ENCODE peak calls at places on chromosomes 5 and 9, in ten cellular contexts. One of them, this sample, is unnamed. For H3K27me3, the result is how much of the 10 kb centered on the place peaks cover.

GRCh38 chr5:16600949-16601348 is 15.8 kb downstream of the RETREG1 start:
- DNase-seq in tibial artery: no peak
- DNase-seq in hepatocyte: no peak
- DNase-seq in Karpas-422: peak
- DNase-seq in BJ: no peak
- DNase-seq in stomach: no peak
- DNase-seq in right cardiac atrium: no peak
- DNase-seq in body of pancreas: no peak
- DNase-seq in cardiac muscle cell: no peak
- DNase-seq in adrenal gland: no peak
- DNase-seq in this sample: no peak

GRCh38 chr9:70049236-70049635 is 5.6 kb downstream of the MAMDC2 start:
- DNase-seq in Karpas-422: no peak
- DNase-seq in BJ: no peak
- DNase-seq in hepatocyte: peak
- DNase-seq in right cardiac atrium: peak
- DNase-seq in cardiac muscle cell: no peak
- DNase-seq in body of pancreas: peak
- DNase-seq in tibial artery: peak
- DNase-seq in adrenal gland: peak
- DNase-seq in stomach: peak
- DNase-seq in this sample: no peak

GRCh38 chr5:172140866-172141265 is 47.2 kb downstream of the STK10 start:
- DNase-seq in body of pancreas: no peak
- DNase-seq in tibial artery: no peak
- DNase-seq in cardiac muscle cell: no peak
- DNase-seq in hepatocyte: no peak
- DNase-seq in BJ: no peak
- DNase-seq in adrenal gland: no peak
- DNase-seq in stomach: no peak
- DNase-seq in right cardiac atrium: no peak
- DNase-seq in Karpas-422: no peak
- DNase-seq in this sample: no peak

GRCh38 chr9:120435066-120435465 is 144.9 kb downstream of the CDK5RAP2 start:
- DNase-seq in cardiac muscle cell: no peak
- DNase-seq in Karpas-422: no peak
- DNase-seq in stomach: no peak
- DNase-seq in hepatocyte: no peak
- DNase-seq in body of pancreas: no peak
- DNase-seq in adrenal gland: no peak
- DNase-seq in BJ: no peak
- DNase-seq in right cardiac atrium: no peak
- DNase-seq in tibial artery: no peak
- DNase-seq in this sample: no peak

GRCh38 chr9:68797116-68797515 is 92.1 kb downstream of the PIP5K1B start:
- DNase-seq in stomach: no peak
- DNase-seq in right cardiac atrium: no peak
- DNase-seq in body of pancreas: no peak
- DNase-seq in Karpas-422: no peak
- DNase-seq in adrenal gland: no peak
- DNase-seq in cardiac muscle cell: no peak
- DNase-seq in BJ: no peak
- DNase-seq in tibial artery: no peak
- DNase-seq in hepatocyte: no peak
- DNase-seq in this sample: no peak

GRCh38 chr5:14417232-14417730 is 164.3 kb upstream of the OTULINL start:
- DNase-seq in body of pancreas: no peak
- DNase-seq in right cardiac atrium: peak
- DNase-seq in hepatocyte: no peak
- DNase-seq in tibial artery: no peak
- DNase-seq in adrenal gland: no peak
- DNase-seq in cardiac muscle cell: peak
- DNase-seq in stomach: no peak
- DNase-seq in BJ: no peak
- DNase-seq in Karpas-422: no peak
- DNase-seq in this sample: no peak

GRCh38 chr5:152844713-152845112 is 439.6 kb upstream of the NMUR2 start:
- DNase-seq in tibial artery: no peak
- DNase-seq in cardiac muscle cell: no peak
- DNase-seq in right cardiac atrium: no peak
- DNase-seq in adrenal gland: no peak
- DNase-seq in stomach: no peak
- DNase-seq in body of pancreas: no peak
- DNase-seq in Karpas-422: no peak
- DNase-seq in BJ: no peak
- DNase-seq in hepatocyte: no peak
- DNase-seq in this sample: no peak

GRCh38 chr5:51488803-51489642 is 105.8 kb downstream of the ISL1 start:
- DNase-seq in adrenal gland: no peak
- DNase-seq in hepatocyte: no peak
- DNase-seq in Karpas-422: no peak
- DNase-seq in BJ: no peak
- DNase-seq in body of pancreas: no peak
- DNase-seq in cardiac muscle cell: no peak
- DNase-seq in right cardiac atrium: no peak
- DNase-seq in tibial artery: no peak
- DNase-seq in stomach: no peak
- DNase-seq in this sample: no peak

GRCh38 chr9:3410461-3410860 is 115.3 kb downstream of the RFX3 start:
- DNase-seq in body of pancreas: no peak
- DNase-seq in tibial artery: no peak
- DNase-seq in Karpas-422: no peak
- DNase-seq in stomach: no peak
- DNase-seq in BJ: no peak
- DNase-seq in hepatocyte: no peak
- DNase-seq in right cardiac atrium: no peak
- DNase-seq in cardiac muscle cell: no peak
- DNase-seq in adrenal gland: no peak
- DNase-seq in this sample: no peak

GRCh38 chr9:98627291-98627690 is 81.4 kb downstream of the GABBR2 start:
- DNase-seq in adrenal gland: no peak
- DNase-seq in right cardiac atrium: no peak
- DNase-seq in BJ: no peak
- DNase-seq in body of pancreas: no peak
- DNase-seq in cardiac muscle cell: no peak
- DNase-seq in tibial artery: no peak
- DNase-seq in stomach: no peak
- DNase-seq in hepatocyte: no peak
- DNase-seq in Karpas-422: no peak
- DNase-seq in this sample: no peak

GRCh38 chr9:28956111-28956880 is 1383.0 kb upstream of the C9orf72 start:
- DNase-seq in Karpas-422: no peak
- DNase-seq in BJ: no peak
- DNase-seq in hepatocyte: no peak
- DNase-seq in tibial artery: no peak
- DNase-seq in body of pancreas: no peak
- DNase-seq in cardiac muscle cell: no peak
- DNase-seq in right cardiac atrium: no peak
- DNase-seq in adrenal gland: no peak
- DNase-seq in stomach: no peak
- DNase-seq in this sample: no peak

GRCh38 chr5:148913985-148914421 is 87.6 kb downstream of the ADRB2 start:
- DNase-seq in cardiac muscle cell: peak
- DNase-seq in adrenal gland: no peak
- DNase-seq in tibial artery: no peak
- DNase-seq in body of pancreas: no peak
- DNase-seq in BJ: peak
- DNase-seq in hepatocyte: no peak
- DNase-seq in stomach: no peak
- DNase-seq in right cardiac atrium: no peak
- DNase-seq in Karpas-422: no peak
- DNase-seq in this sample: no peak

GRCh38 chr5:83197326-83197725 is 120.0 kb downstream of the XRCC4 start:
- DNase-seq in BJ: no peak
- DNase-seq in Karpas-422: no peak
- DNase-seq in stomach: no peak
- DNase-seq in body of pancreas: no peak
- DNase-seq in cardiac muscle cell: no peak
- DNase-seq in tibial artery: no peak
- DNase-seq in right cardiac atrium: no peak
- DNase-seq in adrenal gland: no peak
- DNase-seq in hepatocyte: no peak
- DNase-seq in this sample: no peak

GRCh38 chr5:127572930-127573329 is 55.5 kb downstream of the PRRC1 start:
- DNase-seq in body of pancreas: no peak
- DNase-seq in right cardiac atrium: no peak
- DNase-seq in BJ: no peak
- DNase-seq in hepatocyte: no peak
- DNase-seq in Karpas-422: peak
- DNase-seq in stomach: no peak
- DNase-seq in tibial artery: no peak
- DNase-seq in adrenal gland: no peak
- DNase-seq in cardiac muscle cell: no peak
- DNase-seq in this sample: peak

GRCh38 chr9:35570709-35571108 is 34.4 kb upstream of the TESK1 start:
- DNase-seq in tibial artery: no peak
- DNase-seq in adrenal gland: no peak
- DNase-seq in right cardiac atrium: no peak
- DNase-seq in stomach: no peak
- DNase-seq in body of pancreas: no peak
- DNase-seq in Karpas-422: no peak
- DNase-seq in BJ: no peak
- DNase-seq in hepatocyte: no peak
- DNase-seq in cardiac muscle cell: no peak
- DNase-seq in this sample: no peak

GRCh38 chr9:113910036-113910639 is 34.0 kb downstream of the ZNF618 start:
- DNase-seq in stomach: peak
- DNase-seq in BJ: no peak
- DNase-seq in Karpas-422: no peak
- DNase-seq in hepatocyte: peak
- DNase-seq in adrenal gland: no peak
- DNase-seq in body of pancreas: peak
- DNase-seq in tibial artery: no peak
- DNase-seq in right cardiac atrium: no peak
- DNase-seq in cardiac muscle cell: no peak
- DNase-seq in this sample: no peak

GRCh38 chr5:1640276-1640898 is 116.6 kb upstream of the LPCAT1 start:
- DNase-seq in hepatocyte: no peak
- DNase-seq in Karpas-422: no peak
- DNase-seq in BJ: no peak
- DNase-seq in stomach: no peak
- DNase-seq in body of pancreas: peak
- DNase-seq in tibial artery: peak
- DNase-seq in adrenal gland: no peak
- DNase-seq in right cardiac atrium: no peak
- DNase-seq in cardiac muscle cell: no peak
- DNase-seq in this sample: no peak

GRCh38 chr9:38020251-38021076 is 48.6 kb downstream of the SHB start:
- DNase-seq in body of pancreas: no peak
- DNase-seq in right cardiac atrium: no peak
- DNase-seq in tibial artery: no peak
- DNase-seq in adrenal gland: no peak
- DNase-seq in hepatocyte: no peak
- DNase-seq in Karpas-422: peak
- DNase-seq in stomach: no peak
- DNase-seq in BJ: no peak
- DNase-seq in cardiac muscle cell: no peak
- DNase-seq in this sample: no peak

DNA sequence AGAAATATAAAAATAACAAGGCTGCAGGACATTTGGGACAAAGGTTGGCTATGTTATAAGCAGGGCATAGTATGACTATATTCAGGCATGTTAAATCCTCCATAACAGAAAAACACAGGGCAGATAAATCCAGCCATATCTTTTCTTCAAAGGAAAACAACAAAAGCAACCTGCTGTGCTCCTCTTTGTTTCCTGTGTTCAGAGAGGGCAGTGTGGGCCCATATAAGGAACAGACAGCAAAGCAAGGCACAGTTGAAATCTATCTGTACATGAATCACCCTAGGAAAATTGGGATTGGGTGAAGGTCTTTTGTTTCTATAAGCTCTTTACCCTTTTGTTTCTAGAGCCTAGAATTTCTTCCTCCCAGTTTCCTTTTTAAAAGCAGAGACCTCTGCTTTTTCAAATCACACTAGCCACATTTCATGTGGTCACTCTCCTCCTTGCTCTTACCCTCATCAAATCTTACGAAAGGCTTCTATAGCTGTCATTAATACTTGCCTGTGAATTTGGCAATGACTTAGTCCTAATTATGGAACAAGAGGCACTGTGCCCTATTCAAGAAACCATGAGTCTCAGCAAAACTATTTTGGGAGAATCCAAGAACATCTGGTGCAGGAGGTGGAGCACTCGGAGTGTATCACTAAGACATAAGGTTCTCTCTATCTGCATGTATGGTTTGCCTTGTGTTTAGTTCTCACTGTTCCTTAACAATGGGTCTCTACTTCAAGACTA is 1.8 kb downstream of the GZMA start:
- DNase-seq in hepatocyte: no peak
- DNase-seq in BJ: no peak
- DNase-seq in cardiac muscle cell: no peak
- DNase-seq in body of pancreas: no peak
- DNase-seq in right cardiac atrium: no peak
- DNase-seq in adrenal gland: no peak
- DNase-seq in tibial artery: no peak
- DNase-seq in stomach: no peak
- DNase-seq in Karpas-422: no peak
- DNase-seq in this sample: no peak
- H3K4me3 ChIP-seq in hepatocyte: no peak
- H3K4me3 ChIP-seq in BJ: no peak
- H3K4me3 ChIP-seq in cardiac muscle cell: no peak
- H3K4me3 ChIP-seq in body of pancreas: no peak
- H3K4me3 ChIP-seq in right cardiac atrium: no peak
- H3K4me3 ChIP-seq in adrenal gland: no peak
- H3K4me3 ChIP-seq in tibial artery: no peak
- H3K4me3 ChIP-seq in stomach: no peak
- H3K4me3 ChIP-seq in Karpas-422: no peak
- H3K4me3 ChIP-seq in this sample: no peak

GRCh38 chr9:134322781-134323241 is 3.4 kb upstream of the RXRA start:
- DNase-seq in cardiac muscle cell: no peak
- DNase-seq in adrenal gland: peak
- DNase-seq in Karpas-422: no peak
- DNase-seq in body of pancreas: peak
- DNase-seq in stomach: no peak
- DNase-seq in right cardiac atrium: peak
- DNase-seq in tibial artery: peak
- DNase-seq in BJ: no peak
- DNase-seq in hepatocyte: no peak
- DNase-seq in this sample: no peak
- H3K27me3 ChIP-seq in cardiac muscle cell: under half
- H3K27me3 ChIP-seq in adrenal gland: under half
- H3K27me3 ChIP-seq in Karpas-422: under half
- H3K27me3 ChIP-seq in body of pancreas: under half
- H3K27me3 ChIP-seq in stomach: under half
- H3K27me3 ChIP-seq in right cardiac atrium: under half
- H3K27me3 ChIP-seq in tibial artery: under half
- H3K27me3 ChIP-seq in BJ: under half
- H3K27me3 ChIP-seq in hepatocyte: under half
- H3K27me3 ChIP-seq in this sample: under half

GRCh38 chr9:93599571-93600403 is 23.4 kb downstream of the PHF2 start:
- DNase-seq in body of pancreas: no peak
- DNase-seq in Karpas-422: no peak
- DNase-seq in stomach: no peak
- DNase-seq in tibial artery: peak
- DNase-seq in hepatocyte: peak
- DNase-seq in right cardiac atrium: no peak
- DNase-seq in BJ: no peak
- DNase-seq in cardiac muscle cell: no peak
- DNase-seq in adrenal gland: no peak
- DNase-seq in this sample: no peak
- H3K4me3 ChIP-seq in body of pancreas: no peak
- H3K4me3 ChIP-seq in Karpas-422: no peak
- H3K4me3 ChIP-seq in stomach: no peak
- H3K4me3 ChIP-seq in tibial artery: no peak
- H3K4me3 ChIP-seq in hepatocyte: no peak
- H3K4me3 ChIP-seq in right cardiac atrium: no peak
- H3K4me3 ChIP-seq in BJ: no peak
- H3K4me3 ChIP-seq in cardiac muscle cell: no peak
- H3K4me3 ChIP-seq in adrenal gland: no peak
- H3K4me3 ChIP-seq in this sample: no peak

GRCh38 chr5:88680253-88681132 is 202.5 kb downstream of the MEF2C start:
- DNase-seq in body of pancreas: peak
- DNase-seq in BJ: no peak
- DNase-seq in adrenal gland: peak
- DNase-seq in Karpas-422: peak
- DNase-seq in right cardiac atrium: peak
- DNase-seq in tibial artery: no peak
- DNase-seq in hepatocyte: peak
- DNase-seq in stomach: peak
- DNase-seq in cardiac muscle cell: peak
- DNase-seq in this sample: peak
- H3K27me3 ChIP-seq in body of pancreas: half or more
- H3K27me3 ChIP-seq in BJ: half or more
- H3K27me3 ChIP-seq in adrenal gland: under half
- H3K27me3 ChIP-seq in Karpas-422: under half
- H3K27me3 ChIP-seq in right cardiac atrium: under half
- H3K27me3 ChIP-seq in tibial artery: half or more
- H3K27me3 ChIP-seq in hepatocyte: half or more
- H3K27me3 ChIP-seq in stomach: half or more
- H3K27me3 ChIP-seq in cardiac muscle cell: half or more
- H3K27me3 ChIP-seq in this sample: under half

This sample was measured in HAP-1.